ENCODE peak calls at places on chromosomes 12 and 14, in nine cellular contexts. K, V, G, W, C, H, B, U and A are unnamed samples.

GRCh38 chr12:106080111-106080732 is 58.5 kb downstream of the NUAK1 start:
- DNase-seq in K (peak; percentile 65), V (no peak), G (peak; percentile 66), W (no peak), C (peak; percentile 75), H (no peak), B (no peak), U (no peak), A (no peak)

GRCh38 chr14:103861413-103862392 is 14.3 kb upstream of the PPP1R13B start:
- DNase-seq in K (no peak), V (no peak), G (no peak), W (no peak), C (no peak), H (no peak), B (peak; percentile 68), U (peak; percentile 83), A (no peak)

GRCh38 chr14:59293934-59294661 is 105.6 kb downstream of the DAAM1 start:
- DNase-seq in K (no peak), V (no peak), G (no peak), W (no peak), C (no peak), H (no peak), B (peak; percentile 55), U (no peak), A (peak; percentile 22)

GRCh38 chr12:53719649-53720048 is 7.6 kb downstream of the CALCOCO1 start:
- DNase-seq in K (no peak), V (no peak), G (peak; percentile 27), W (no peak), C (no peak), H (no peak), B (no peak), U (no peak), A (peak; percentile 17)

GRCh38 chr14:103898711-103899110 is 29.5 kb upstream of the TDRD9 start:
- DNase-seq in K (no peak), V (no peak), G (no peak), W (no peak), C (no peak), H (no peak), B (no peak), U (no peak), A (no peak)

GRCh38 chr12:4908694-4909396 is 860 bp upstream of the KCNA1 start:
- DNase-seq in K (no peak), V (peak; percentile 10), G (no peak), W (no peak), C (no peak), H (no peak), B (no peak), U (no peak), A (no peak)

GRCh38 chr14:44109041-44109440 is 398.0 kb downstream of the FSCB start:
- DNase-seq in K (no peak), V (no peak), G (no peak), W (no peak), C (no peak), H (no peak), B (no peak), U (no peak), A (peak; percentile 64)

GRCh38 chr12:121709478-121709890 is 3.1 kb upstream of the TMEM120B start:
- DNase-seq in K (no peak), V (no peak), G (peak; percentile 77), W (peak; percentile 51), C (peak; percentile 86), H (no peak), B (no peak), U (no peak), A (peak; percentile 85)

GRCh38 chr14:28243600-28243999 is 523.0 kb upstream of the FOXG1 start:
- DNase-seq in K (no peak), V (no peak), G (peak; percentile 31), W (no peak), C (peak; percentile 34), H (no peak), B (no peak), U (no peak), A (peak; percentile 45)

GRCh38 chr12:124293286-124294003 is 1.4 kb upstream of the RFLNA start:
- DNase-seq in K (no peak), V (no peak), G (no peak), W (no peak), C (no peak), H (peak; percentile 40), B (no peak), U (no peak), A (no peak)

GRCh38 chr12:19131020-19131431 is 1.5 kb downstream of the PLEKHA5 start:
- DNase-seq in K (no peak), V (peak; percentile 40), G (peak; percentile 73), W (peak; percentile 6), C (peak; percentile 56), H (peak; percentile 16), B (no peak), U (peak; percentile 46), A (peak; percentile 90)

GRCh38 chr14:33617154-33617553 is 333.7 kb downstream of the EGLN3 start:
- DNase-seq in K (no peak), V (no peak), G (peak; percentile 88), W (no peak), C (peak; percentile 87), H (no peak), B (no peak), U (peak; percentile 15), A (peak; percentile 84)

GRCh38 chr14:50082784-50083466 is 33.4 kb downstream of the VCPKMT start:
- DNase-seq in K (no peak), V (no peak), G (no peak), W (no peak), C (peak; percentile 39), H (peak; percentile 74), B (no peak), U (no peak), A (peak; percentile 81)

GRCh38 chr14:69650948-69651369 is 39.6 kb downstream of the SUSD6 start:
- DNase-seq in K (no peak), V (no peak), G (peak; percentile 65), W (no peak), C (no peak), H (no peak), B (no peak), U (no peak), A (peak; percentile 64)

GRCh38 chr14:69644814-69645213 is 33.4 kb downstream of the SUSD6 start:
- DNase-seq in K (no peak), V (no peak), G (no peak), W (no peak), C (no peak), H (no peak), B (no peak), U (no peak), A (no peak)

GRCh38 chr14:69643430-69644200 is 32.2 kb downstream of the SUSD6 start:
- DNase-seq in K (peak; percentile 76), V (peak; percentile 83), G (peak; percentile 79), W (peak; percentile 75), C (peak; percentile 77), H (peak; percentile 86), B (no peak), U (peak; percentile 57), A (peak; percentile 99)

GRCh38 chr14:69648480-69649414 is 37.4 kb downstream of the SUSD6 start:
- DNase-seq in K (no peak), V (no peak), G (peak; percentile 69), W (no peak), C (peak; percentile 68), H (no peak), B (no peak), U (no peak), A (peak; percentile 47)

DNA sequence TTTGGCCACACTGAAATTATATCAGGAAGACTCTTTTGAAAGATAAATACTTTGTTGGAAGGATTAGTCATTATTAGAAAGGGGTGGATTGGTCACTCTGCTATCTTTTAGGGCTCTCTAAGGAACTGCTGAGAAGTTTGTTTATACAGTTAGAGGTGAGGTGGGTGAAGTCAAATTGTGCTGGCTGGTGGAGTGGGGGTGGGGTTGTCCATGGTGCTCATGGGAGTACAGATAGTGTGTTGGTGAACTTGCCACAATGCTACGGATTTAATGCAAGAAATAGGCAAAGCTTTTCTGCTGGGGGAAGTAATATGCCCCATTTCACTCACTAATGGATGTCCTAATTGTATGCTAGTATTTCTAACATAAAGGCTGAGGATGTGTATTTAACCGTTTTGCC is 35.8 kb downstream of the SUSD6 start:
- DNase-seq in K (no peak), V (peak; percentile 47), G (no peak), W (no peak), C (no peak), H (no peak), B (no peak), U (no peak), A (no peak)
- H3K4me3 ChIP-seq in K (no peak overlapping the region), V (no peak overlapping the region), G (no peak overlapping the region), W (no peak overlapping the region), C (no peak overlapping the region), H (no peak overlapping the region), B (no peak overlapping the region), U (no peak overlapping the region), A (no peak overlapping the region)

DNA sequence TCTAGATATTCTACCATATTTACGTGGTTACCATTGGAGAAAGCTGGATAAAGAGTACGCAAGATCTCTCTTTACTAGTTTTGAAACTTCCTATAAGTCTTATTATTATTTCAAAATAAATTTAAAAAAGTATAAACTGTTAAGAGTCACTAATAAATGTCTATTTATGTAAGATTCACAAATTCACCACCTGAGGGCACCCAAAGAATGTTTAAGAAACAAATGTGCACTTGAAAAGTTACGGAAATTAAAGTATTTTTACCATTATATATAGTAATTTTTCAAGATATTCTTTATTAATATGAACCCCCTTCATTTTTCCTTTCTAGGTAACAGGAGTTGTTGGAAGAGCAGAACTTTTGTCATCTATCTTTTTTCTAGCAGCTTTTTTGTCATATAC is 11.9 kb downstream of the TMTC3 start:
- DNase-seq in K (no peak), V (no peak), G (peak; percentile 84), W (peak; percentile 37), C (peak; percentile 76), H (no peak), B (no peak), U (no peak), A (peak; percentile 54)
- TF ChIP-seq CTCF in K (no peak), V (no peak), G (peak; percentile 22), W (peak; percentile 27), C (peak; percentile 27), H (peak; percentile 36), B (peak; percentile 42), U (peak; percentile 13), A (peak; percentile 3)

GRCh38 chr12:12871587-12872138 is 19.7 kb upstream of the GPRC5A start:
- DNase-seq in K (no peak), V (no peak), G (no peak), W (no peak), C (no peak), H (no peak), B (no peak), U (no peak), A (no peak)
- H3K4me3 ChIP-seq in K (no peak overlapping the region), V (no peak overlapping the region), G (no peak overlapping the region), W (peak overlapping the region; percentile 24), C (no peak overlapping the region), H (no peak overlapping the region), B (no peak overlapping the region), U (no peak overlapping the region), A (no peak overlapping the region)

DNA sequence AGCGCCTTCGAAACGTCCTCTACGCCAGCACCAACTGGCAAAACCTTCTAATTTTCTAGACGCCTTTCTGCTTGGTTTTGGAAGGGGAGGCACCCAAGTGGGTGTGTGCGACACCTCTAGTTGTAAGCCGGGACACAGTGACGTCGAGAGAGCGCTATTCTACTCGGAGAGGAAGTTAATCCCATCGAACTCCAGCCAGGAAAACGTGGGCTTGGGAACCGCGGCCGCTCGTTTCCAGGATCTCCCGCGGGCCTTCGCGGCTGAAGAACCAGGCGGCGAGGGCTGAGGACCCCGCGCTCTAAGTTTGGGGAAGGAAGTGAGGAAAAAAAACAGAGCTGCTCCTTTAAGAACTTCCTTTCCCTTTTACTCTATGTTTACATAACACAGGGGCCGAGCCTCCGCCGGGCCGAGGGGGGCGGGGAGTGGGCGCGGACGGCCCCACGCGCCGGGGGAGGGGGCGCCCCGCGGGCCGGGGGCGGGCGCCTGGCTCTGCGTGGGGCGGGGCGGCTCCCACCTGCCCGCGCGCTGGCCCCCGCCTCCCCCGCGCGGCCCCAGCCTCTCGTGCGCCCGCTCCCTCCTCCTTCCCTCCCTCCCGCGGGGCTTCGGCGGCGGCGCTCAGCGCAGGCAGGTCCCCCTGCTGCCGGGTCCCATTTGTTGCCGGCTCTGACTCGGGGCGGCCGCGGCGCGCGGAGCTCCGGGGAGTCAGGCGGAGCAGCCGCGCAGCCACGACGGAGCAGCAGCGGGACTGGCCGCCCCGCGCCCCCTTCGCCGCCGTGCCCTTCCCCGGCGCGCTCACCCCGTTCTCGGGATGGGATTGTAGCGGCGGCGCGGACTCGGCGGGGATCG is at the start of gene PELI2:
- DNase-seq in K (peak; percentile 66), V (peak; percentile 88), G (peak; percentile 68), W (peak; percentile 15), C (peak; percentile 71), H (peak; percentile 81), B (peak; percentile 80), U (peak; percentile 82), A (peak; percentile 27)
- TF ChIP-seq CTCF in K (no peak), V (no peak), G (no peak), W (no peak), C (peak; percentile 22), H (peak; percentile 24), B (peak; percentile 41), U (no peak), A (no peak)